ENCODE peak calls at places on chromosomes 16 and 17, in seven cellular contexts. One of them, this sample, is unnamed.

GRCh38 chr16:8739989-8740704 is 57.3 kb downstream of the TMEM186 start:
- DNase-seq in sciatic nerve: no peak
- DNase-seq in globus pallidus: no peak
- DNase-seq in endothelial cell: no peak
- DNase-seq in colonic mucosa: no peak
- DNase-seq in hepatic stellate cell: no peak
- DNase-seq in NCI-H1105: no peak
- DNase-seq in this sample: no peak

GRCh38 chr16:77993111-77993571 is 29.2 kb upstream of the CLEC3A start:
- DNase-seq in sciatic nerve: no peak
- DNase-seq in globus pallidus: no peak
- DNase-seq in endothelial cell: no peak
- DNase-seq in colonic mucosa: no peak
- DNase-seq in hepatic stellate cell: no peak
- DNase-seq in NCI-H1105: no peak
- DNase-seq in this sample: peak

GRCh38 chr17:4144411-4144747 is 1.4 kb downstream of the CYB5D2 start:
- DNase-seq in sciatic nerve: no peak
- DNase-seq in globus pallidus: no peak
- DNase-seq in endothelial cell: no peak
- DNase-seq in colonic mucosa: peak
- DNase-seq in hepatic stellate cell: no peak
- DNase-seq in NCI-H1105: no peak
- DNase-seq in this sample: no peak

GRCh38 chr17:251531-251930 is 70.1 kb upstream of the DOC2B start:
- DNase-seq in sciatic nerve: peak
- DNase-seq in globus pallidus: no peak
- DNase-seq in endothelial cell: no peak
- DNase-seq in colonic mucosa: peak
- DNase-seq in hepatic stellate cell: no peak
- DNase-seq in NCI-H1105: no peak
- DNase-seq in this sample: no peak

GRCh38 chr17:1180958-1181768 is 1.4 kb upstream of the ABR start:
- DNase-seq in sciatic nerve: no peak
- DNase-seq in globus pallidus: no peak
- DNase-seq in endothelial cell: no peak
- DNase-seq in colonic mucosa: no peak
- DNase-seq in hepatic stellate cell: no peak
- DNase-seq in NCI-H1105: no peak
- DNase-seq in this sample: peak

GRCh38 chr17:17647521-17648178 is 33.6 kb upstream of the RAI1 start:
- DNase-seq in sciatic nerve: no peak
- DNase-seq in globus pallidus: no peak
- DNase-seq in endothelial cell: no peak
- DNase-seq in colonic mucosa: no peak
- DNase-seq in hepatic stellate cell: no peak
- DNase-seq in NCI-H1105: no peak
- DNase-seq in this sample: no peak

GRCh38 chr17:17103160-17103559 is 60.9 kb downstream of the MPRIP start:
- DNase-seq in sciatic nerve: no peak
- DNase-seq in globus pallidus: no peak
- DNase-seq in endothelial cell: no peak
- DNase-seq in colonic mucosa: no peak
- DNase-seq in hepatic stellate cell: no peak
- DNase-seq in NCI-H1105: no peak
- DNase-seq in this sample: peak

GRCh38 chr16:75491876-75492275 is 3.4 kb downstream of the CHST6 start:
- DNase-seq in sciatic nerve: no peak
- DNase-seq in globus pallidus: peak
- DNase-seq in endothelial cell: no peak
- DNase-seq in colonic mucosa: no peak
- DNase-seq in hepatic stellate cell: no peak
- DNase-seq in NCI-H1105: peak
- DNase-seq in this sample: no peak

GRCh38 chr17:19705771-19706770 is 10.3 kb downstream of the SLC47A2 start:
- DNase-seq in sciatic nerve: no peak
- DNase-seq in globus pallidus: no peak
- DNase-seq in endothelial cell: no peak
- DNase-seq in colonic mucosa: no peak
- DNase-seq in hepatic stellate cell: peak
- DNase-seq in NCI-H1105: no peak
- DNase-seq in this sample: no peak

GRCh38 chr16:2371421-2371820 is 30.9 kb upstream of the ABCA3 start:
- DNase-seq in sciatic nerve: no peak
- DNase-seq in globus pallidus: no peak
- DNase-seq in endothelial cell: no peak
- DNase-seq in colonic mucosa: no peak
- DNase-seq in hepatic stellate cell: no peak
- DNase-seq in NCI-H1105: no peak
- DNase-seq in this sample: no peak

GRCh38 chr16:85539629-85540291 is 73.4 kb upstream of the GSE1 start:
- DNase-seq in sciatic nerve: no peak
- DNase-seq in globus pallidus: no peak
- DNase-seq in endothelial cell: no peak
- DNase-seq in colonic mucosa: no peak
- DNase-seq in hepatic stellate cell: no peak
- DNase-seq in NCI-H1105: no peak
- DNase-seq in this sample: no peak

GRCh38 chr16:81821422-81822128 is 42.5 kb downstream of the PLCG2 start:
- DNase-seq in sciatic nerve: no peak
- DNase-seq in globus pallidus: no peak
- DNase-seq in endothelial cell: no peak
- DNase-seq in colonic mucosa: no peak
- DNase-seq in hepatic stellate cell: no peak
- DNase-seq in NCI-H1105: no peak
- DNase-seq in this sample: no peak

GRCh38 chr17:63537001-63537400 is 13.3 kb upstream of the DCAF7 start:
- DNase-seq in sciatic nerve: no peak
- DNase-seq in globus pallidus: no peak
- DNase-seq in endothelial cell: no peak
- DNase-seq in colonic mucosa: no peak
- DNase-seq in hepatic stellate cell: no peak
- DNase-seq in NCI-H1105: no peak
- DNase-seq in this sample: no peak

GRCh38 chr16:4320030-4320429 is 4.2 kb downstream of the GLIS2 start:
- DNase-seq in sciatic nerve: no peak
- DNase-seq in globus pallidus: no peak
- DNase-seq in endothelial cell: no peak
- DNase-seq in colonic mucosa: peak
- DNase-seq in hepatic stellate cell: no peak
- DNase-seq in NCI-H1105: no peak
- DNase-seq in this sample: no peak